ENCODE peak calls at places on chromosome 13, in seven cellular contexts. Q is choroid plexus epithelial cell; H is LoVo; F is Kasumi-1; S is GOT3; W is activated CD8-positive, alpha-beta memory T cell treated with anti-CD3 and anti-CD28 coated beads for 1 hour; P is T-helper 2 cell treated with Interferon-gamma antibody and Interleukin-4, amounts not matched to agents 5 μg/mL and 100 μg/mL, for 36 hours. G is an unnamed sample.

GRCh38 chr13:42486711-42487198 is 87.2 kb upstream of the TNFSF11 start:
- DNase-seq in S (no peak), P (no peak), W (no peak), F (peak), H (no peak), Q (peak), G (peak)

GRCh38 chr13:76129305-76130040 is 493.3 kb downstream of the LMO7 start:
- DNase-seq in P (no peak), W (no peak), H (no peak), F (no peak), Q (no peak), S (no peak), G (no peak)

GRCh38 chr13:41520016-41520698 is 62.8 kb downstream of the RGCC start:
- DNase-seq in H (no peak), S (no peak), W (no peak), P (no peak), Q (no peak), F (no peak), G (peak)

GRCh38 chr13:35818577-35819165 is 312.5 kb downstream of the DCLK1 start:
- DNase-seq in S (no peak), F (peak), Q (peak), W (no peak), H (peak), P (no peak), G (peak)

GRCh38 chr13:72637561-72637960 is 89.9 kb downstream of the MZT1 start:
- DNase-seq in P (no peak), Q (no peak), H (no peak), F (no peak), S (no peak), W (no peak), G (no peak)

GRCh38 chr13:89401209-89401810 is 1730.1 kb downstream of the SLITRK5 start:
- DNase-seq in F (peak), P (no peak), S (no peak), W (no peak), Q (peak), H (peak), G (peak)

GRCh38 chr13:111548301-111548700 is 227.9 kb downstream of the TEX29 start:
- DNase-seq in P (no peak), H (no peak), Q (no peak), F (no peak), S (no peak), W (no peak), G (no peak)

GRCh38 chr13:30872195-30872594 is 33.9 kb upstream of the MEDAG start:
- DNase-seq in F (no peak), Q (no peak), H (no peak), P (no peak), S (no peak), W (no peak), G (no peak)

GRCh38 chr13:97434417-97435296 is 688 bp downstream of the RAP2A start:
- DNase-seq in H (peak), S (no peak), F (peak), Q (peak), W (no peak), P (peak), G (peak)

GRCh38 chr13:80121038-80121437 is 219.9 kb downstream of the SPRY2 start:
- DNase-seq in W (no peak), P (no peak), H (no peak), Q (no peak), S (no peak), F (no peak), G (no peak)

GRCh38 chr13:94550030-94550738 is 45.8 kb downstream of the TGDS start:
- DNase-seq in P (no peak), Q (peak), S (no peak), F (peak), W (no peak), H (peak), G (no peak)

GRCh38 chr13:101640797-101641400 is 188.4 kb downstream of the ITGBL1 start:
- DNase-seq in H (no peak), Q (peak), F (no peak), P (no peak), W (no peak), S (no peak), G (no peak)

GRCh38 chr13:38350114-38350617 is 515 bp downstream of the UFM1 start:
- DNase-seq in H (peak), Q (peak), W (no peak), S (no peak), F (peak), P (peak), G (no peak)

GRCh38 chr13:111625526-111626315 is 305.3 kb downstream of the TEX29 start:
- DNase-seq in P (no peak), W (no peak), H (no peak), S (no peak), Q (no peak), F (no peak), G (no peak)

GRCh38 chr13:110010433-110011135 is 224.2 kb upstream of the IRS2 start:
- DNase-seq in Q (peak), F (no peak), S (no peak), H (no peak), W (no peak), P (no peak), G (no peak)

GRCh38 chr13:100836696-100837095 is 162.1 kb upstream of the TMTC4 start:
- DNase-seq in P (no peak), W (no peak), F (no peak), H (no peak), Q (peak), S (no peak), G (no peak)

GRCh38 chr13:42538996-42539395 is 35.0 kb upstream of the TNFSF11 start:
- DNase-seq in F (no peak), P (no peak), S (no peak), W (no peak), H (no peak), Q (no peak), G (no peak)

GRCh38 chr13:111049791-111050538 is 65.1 kb upstream of the ARHGEF7 start:
- DNase-seq in P (no peak), H (peak), F (peak), W (no peak), Q (peak), S (no peak), G (no peak)

GRCh38 chr13:79765331-79765730 is 284.4 kb downstream of the NDFIP2 start:
- DNase-seq in H (no peak), P (no peak), F (no peak), S (no peak), Q (no peak), W (no peak), G (no peak)

GRCh38 chr13:32752997-32753606 is 166.8 kb downstream of the PDS5B start:
- DNase-seq in H (no peak), F (no peak), W (no peak), P (no peak), Q (no peak), S (no peak), G (no peak)

GRCh38 chr13:113655358-113656014 is 2.5 kb downstream of the ATP4B start:
- DNase-seq in H (no peak), W (no peak), Q (no peak), P (no peak), S (no peak), F (no peak), G (no peak)

GRCh38 chr13:106570354-106570822 is 2.5 kb upstream of the ARGLU1 start:
- DNase-seq in Q (peak), W (peak), S (no peak), P (peak), F (no peak), H (peak), G (no peak)

GRCh38 chr13:113022391-113023216 is 53.6 kb downstream of the MCF2L start:
- DNase-seq in P (no peak), W (no peak), H (no peak), F (no peak), S (no peak), Q (no peak), G (no peak)

G was measured in KBM-7.